ENCODE peak calls at places on chromosomes 7 and 10, in ten cellular contexts. V is ovary, D is stomach, N is sigmoid colon, I is tibial nerve, J is GM12878, A is K562, P is HepG2, T is SK-N-SH, Y is suprapubic skin. R is an unnamed sample. For H3K36me3, the result is how much of the 10 kb centered on the place peaks cover.

GRCh38 chr10:47346572-47347302 is 1.4 kb upstream of the RBP3 start:
- DNase-seq in V (no peak), D (no peak), N (no peak), I (no peak), J (no peak), A (no peak), P (no peak), T (no peak), Y (peak), R (no peak)

GRCh38 chr10:75294518-75294865 is 58.7 kb upstream of the COMTD1 start:
- DNase-seq in V (peak), D (no peak), N (peak), I (no peak), J (no peak), A (no peak), P (no peak), T (peak), Y (no peak), R (no peak)

GRCh38 chr10:22712959-22713852 is 1.2 kb downstream of the PIP4K2A start:
- DNase-seq in V (peak), D (peak), N (no peak), I (no peak), J (no peak), A (peak), P (peak), T (peak), Y (no peak), R (peak)

GRCh38 chr10:76111986-76112825 is 680.8 kb downstream of the LRMDA start:
- DNase-seq in V (no peak), D (no peak), N (no peak), I (no peak), J (no peak), A (peak), P (no peak), T (peak), Y (no peak), R (no peak)

GRCh38 chr10:91613411-91614253 is 19.2 kb downstream of the PPP1R3C start:
- DNase-seq in V (no peak), D (no peak), N (no peak), I (no peak), J (no peak), A (no peak), P (no peak), T (peak), Y (no peak), R (no peak)

GRCh38 chr10:125765835-125766234 is 9.8 kb downstream of the MMP21 start:
- DNase-seq in V (no peak), D (no peak), N (no peak), I (no peak), J (no peak), A (no peak), P (no peak), T (no peak), Y (no peak), R (no peak)

GRCh38 chr7:27346531-27347260 is 104.1 kb downstream of the EVX1 start:
- DNase-seq in V (peak), D (peak), N (peak), I (no peak), J (no peak), A (no peak), P (peak), T (peak), Y (no peak), R (peak)

GRCh38 chr7:17233643-17234397 is 64.6 kb upstream of the AHR start:
- DNase-seq in V (no peak), D (no peak), N (no peak), I (no peak), J (peak), A (no peak), P (no peak), T (no peak), Y (no peak), R (no peak)

GRCh38 chr10:116880716-116881440 is 31.6 kb downstream of the ENO4 start:
- DNase-seq in V (no peak), D (no peak), N (no peak), I (no peak), J (no peak), A (no peak), P (no peak), T (peak), Y (no peak), R (peak)

GRCh38 chr10:67221939-67222494 is 296.2 kb downstream of the LRRTM3 start:
- DNase-seq in V (no peak), D (no peak), N (no peak), I (no peak), J (no peak), A (no peak), P (no peak), T (no peak), Y (no peak), R (no peak)

DNA sequence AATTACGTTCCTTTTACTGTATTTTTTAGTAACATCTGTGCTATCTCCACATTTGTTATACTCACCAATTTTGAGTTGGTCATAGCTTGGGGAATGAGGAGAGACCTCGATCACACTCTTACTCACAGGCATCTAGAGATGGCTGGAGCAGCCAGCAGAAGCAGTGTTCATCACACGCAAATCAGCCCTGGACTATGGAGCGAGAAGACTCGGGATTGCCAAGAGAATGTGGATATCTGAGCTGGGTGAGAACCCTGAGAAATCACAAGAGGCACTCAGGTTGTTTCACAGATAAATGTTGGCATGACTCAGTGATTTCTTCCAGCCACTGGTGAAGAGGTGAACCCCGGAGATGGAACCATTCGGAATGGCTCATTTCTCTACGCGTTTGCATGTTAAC is 820.1 kb upstream of the IGFBP3 start:
- DNase-seq in V (no peak), D (no peak), N (no peak), I (no peak), J (no peak), A (no peak), P (no peak), T (no peak), Y (no peak), R (no peak)
- TF ChIP-seq EP300 in V (no peak), D (no peak), N (no peak), I (no peak), J (no peak), A (no peak), P (no peak), T (no peak), Y (no peak), R (no peak)

DNA sequence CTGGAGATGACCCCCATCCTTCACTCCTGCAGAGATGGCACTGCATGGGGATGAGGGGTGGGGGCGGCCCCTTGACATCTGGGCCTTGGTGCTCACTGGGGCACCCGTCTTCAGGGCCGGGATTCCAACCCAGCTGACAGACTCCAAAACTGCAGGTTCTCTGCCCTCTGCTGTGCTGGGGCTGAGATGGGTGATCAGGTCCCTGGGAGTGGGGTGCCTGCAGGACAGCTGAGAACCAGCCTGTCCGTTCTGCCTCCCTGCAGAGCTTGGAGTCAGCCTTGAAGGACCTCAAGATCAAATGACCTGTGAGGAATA is 14.3 kb downstream of the PDAP1 start:
- DNase-seq in V (no peak), D (no peak), N (no peak), I (no peak), J (no peak), A (no peak), P (no peak), T (no peak), Y (no peak), R (no peak)
- H3K36me3 ChIP-seq in V (under half), D (half or more), N (under half), I (under half), J (half or more), A (half or more), P (under half), T (half or more), Y (half or more), R (under half)

DNA sequence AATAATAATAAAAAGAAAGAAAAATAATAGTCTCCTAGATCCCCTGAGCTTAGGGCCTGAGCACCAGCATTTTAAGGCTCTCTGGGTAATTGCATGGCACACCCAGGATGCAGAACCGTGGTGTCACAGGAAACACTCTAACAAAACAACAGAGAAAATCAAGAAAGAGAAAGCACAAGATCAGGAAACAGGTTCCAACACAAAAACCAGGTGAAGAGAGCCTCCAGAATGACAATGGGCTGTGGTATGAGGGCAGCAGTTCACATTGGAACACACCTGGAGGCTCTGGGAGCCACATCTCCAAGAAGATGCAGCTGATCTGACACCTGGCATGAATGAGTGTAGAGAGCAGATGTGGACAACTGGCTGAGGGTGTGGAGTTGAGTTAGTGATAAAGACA is 7.1 kb downstream of the MMRN2 start:
- DNase-seq in V (no peak), D (no peak), N (peak), I (no peak), J (no peak), A (no peak), P (no peak), T (no peak), Y (peak), R (no peak)
- H3K27ac ChIP-seq in V (no peak), D (no peak), N (no peak), I (no peak), J (no peak), A (no peak), P (no peak), T (no peak), Y (no peak), R (no peak)

GRCh38 chr10:45409782-45410181 is 35.8 kb downstream of the ALOX5 start:
- DNase-seq in V (no peak), D (no peak), N (no peak), I (no peak), J (no peak), A (no peak), P (no peak), T (no peak), Y (no peak), R (no peak)

GRCh38 chr10:45408421-45409319 is 34.7 kb downstream of the ALOX5 start:
- DNase-seq in V (no peak), D (no peak), N (no peak), I (no peak), J (no peak), A (no peak), P (no peak), T (no peak), Y (no peak), R (peak)

GRCh38 chr10:45410489-45410806 is 36.4 kb downstream of the ALOX5 start:
- DNase-seq in V (no peak), D (no peak), N (no peak), I (no peak), J (no peak), A (no peak), P (no peak), T (no peak), Y (no peak), R (no peak)

GRCh38 chr10:45404770-45405120 is 30.7 kb downstream of the ALOX5 start:
- DNase-seq in V (no peak), D (no peak), N (no peak), I (no peak), J (no peak), A (no peak), P (no peak), T (no peak), Y (no peak), R (no peak)

GRCh38 chr10:45407542-45407941 is 33.5 kb downstream of the ALOX5 start:
- DNase-seq in V (no peak), D (no peak), N (no peak), I (no peak), J (no peak), A (no peak), P (no peak), T (no peak), Y (no peak), R (no peak)
- TF ChIP-seq EP300 in V (no peak), D (no peak), N (no peak), I (no peak), J (no peak), A (peak), P (no peak), T (no peak), Y (no peak), R (no peak)

GRCh38 chr7:75969704-75970498 is 24.5 kb downstream of the TMEM120A start:
- DNase-seq in V (no peak), D (no peak), N (no peak), I (no peak), J (no peak), A (no peak), P (no peak), T (no peak), Y (no peak), R (no peak)

GRCh38 chr7:75969182-75969581 is 25.2 kb downstream of the TMEM120A start:
- DNase-seq in V (peak), D (no peak), N (peak), I (no peak), J (no peak), A (no peak), P (no peak), T (peak), Y (peak), R (no peak)

GRCh38 chr7:75967573-75967997 is 26.8 kb downstream of the TMEM120A start:
- DNase-seq in V (peak), D (no peak), N (peak), I (no peak), J (no peak), A (no peak), P (no peak), T (peak), Y (no peak), R (no peak)

GRCh38 chr7:75968012-75968411 is 26.4 kb downstream of the TMEM120A start:
- DNase-seq in V (no peak), D (no peak), N (no peak), I (no peak), J (no peak), A (no peak), P (no peak), T (no peak), Y (peak), R (no peak)

DNA sequence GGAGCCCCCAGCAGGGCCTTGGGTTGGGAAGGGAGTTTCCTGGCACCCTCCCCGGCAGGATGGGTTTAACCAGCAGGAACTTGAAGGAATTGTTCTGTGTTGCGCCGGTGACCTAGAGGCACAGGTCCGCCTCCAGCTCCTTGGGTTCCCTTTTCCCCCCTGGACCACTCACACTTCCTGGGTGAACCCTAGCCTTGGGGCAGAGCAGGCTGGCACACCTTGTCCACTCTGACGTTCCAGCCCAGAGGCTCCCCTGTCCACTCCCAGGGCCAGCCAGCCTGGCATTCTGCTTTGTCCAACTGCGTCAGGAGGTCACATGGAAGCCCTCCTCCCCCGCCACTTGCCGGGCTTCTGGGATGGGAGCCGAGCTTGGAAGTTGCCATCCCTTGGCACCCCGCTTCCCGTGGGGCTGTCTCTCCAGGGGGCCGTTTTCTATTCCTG is 25.8 kb downstream of the TMEM120A start:
- DNase-seq in V (no peak), D (no peak), N (peak), I (no peak), J (no peak), A (no peak), P (no peak), T (no peak), Y (no peak), R (no peak)
- H3K36me3 ChIP-seq in V (under half), D (under half), N (under half), I (under half), J (under half), A (under half), P (under half), T (under half), Y (under half), R (under half)

GRCh38 chr7:155166673-155167370 is 96.7 kb downstream of the HTR5A start:
- DNase-seq in V (peak), D (no peak), N (peak), I (no peak), J (no peak), A (peak), P (no peak), T (no peak), Y (peak), R (peak)
- H3K27ac ChIP-seq in V (no peak), D (no peak), N (no peak), I (no peak), J (no peak), A (no peak), P (no peak), T (no peak), Y (no peak), R (no peak)

GRCh38 chr7:130272456-130273080 is 5.9 kb downstream of the CPA2 start:
- DNase-seq in V (no peak), D (no peak), N (no peak), I (no peak), J (no peak), A (no peak), P (no peak), T (no peak), Y (no peak), R (no peak)
- TF ChIP-seq EP300 in V (no peak), D (no peak), N (no peak), I (no peak), J (no peak), A (no peak), P (no peak), T (no peak), Y (no peak), R (no peak)

GRCh38 chr10:3107426-3107961 is 40.1 kb downstream of the PFKP start:
- DNase-seq in V (peak), D (no peak), N (peak), I (peak), J (no peak), A (no peak), P (no peak), T (no peak), Y (peak), R (peak)
- H3K36me3 ChIP-seq in V (under half), D (half or more), N (under half), I (under half), J (half or more), A (half or more), P (under half), T (half or more), Y (half or more), R (under half)

DNA sequence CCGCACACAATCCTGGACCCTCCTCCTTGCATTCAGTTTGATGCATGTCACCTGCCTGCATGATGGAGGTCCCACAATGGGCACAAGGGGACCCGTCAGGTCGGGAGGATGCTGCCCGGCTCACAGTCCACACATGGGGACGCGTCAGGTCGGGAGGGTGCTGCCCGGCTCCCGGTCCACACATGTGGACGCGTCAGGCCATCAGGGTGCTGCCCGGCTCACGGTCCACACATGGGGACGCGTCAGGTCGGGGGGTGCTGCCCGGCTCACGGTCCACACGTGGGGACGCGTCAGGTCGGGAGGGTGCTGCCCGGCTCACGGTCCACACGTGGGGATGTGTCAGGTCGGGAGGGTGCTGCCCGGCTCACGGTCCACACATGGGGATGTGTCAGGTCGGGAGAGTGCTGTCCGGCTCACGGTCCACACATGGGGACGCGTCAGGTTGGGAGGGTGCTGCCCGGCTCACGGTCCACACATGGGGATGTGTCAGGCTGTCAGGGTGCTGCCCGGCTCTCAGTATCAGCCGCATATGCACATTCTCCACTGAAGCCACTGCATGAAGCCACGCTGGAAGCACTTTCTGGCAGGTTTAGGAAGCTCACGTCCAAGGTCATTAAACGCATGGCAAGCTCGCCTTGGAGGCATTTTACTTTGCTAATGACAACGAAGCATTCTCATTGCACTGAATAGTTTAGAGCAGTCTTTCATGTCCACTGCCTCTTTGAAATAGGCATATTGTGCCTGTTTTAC is 50.3 kb downstream of the DIP2C start:
- DNase-seq in V (no peak), D (no peak), N (peak), I (no peak), J (no peak), A (no peak), P (no peak), T (no peak), Y (peak), R (no peak)
- H3K27ac ChIP-seq in V (no peak), D (no peak), N (peak), I (no peak), J (no peak), A (no peak), P (no peak), T (no peak), Y (no peak), R (no peak)